ENCODE peak calls at places on chromosomes 13 and 19, in five cellular contexts. D, K, L, V and M are unnamed samples.

GRCh38 chr19:13795595-13796300 is 505 bp downstream of the ZSWIM4 start:
- DNase-seq in D (no peak), K (peak), L (no peak), V (no peak), M (no peak)

GRCh38 chr13:106038752-106039151 is 496.7 kb downstream of the EFNB2 start:
- DNase-seq in D (no peak), K (peak), L (no peak), V (peak), M (no peak)

GRCh38 chr13:44051923-44052322 is 172.2 kb downstream of the LACC1 start:
- DNase-seq in D (no peak), K (peak), L (no peak), V (peak), M (no peak)

GRCh38 chr13:57557979-57558529 is 73.5 kb upstream of the PCDH17 start:
- DNase-seq in D (no peak), K (peak), L (no peak), V (peak), M (no peak)

GRCh38 chr13:25059943-25060342 is 36.0 kb upstream of the PABPC3 start:
- DNase-seq in D (no peak), K (no peak), L (no peak), V (no peak), M (no peak)

GRCh38 chr19:48806518-48806817 is 4.4 kb downstream of the BCAT2 start:
- DNase-seq in D (no peak), K (no peak), L (no peak), V (peak), M (peak)

GRCh38 chr19:39212377-39212742 is 8.3 kb upstream of the SYCN start:
- DNase-seq in D (no peak), K (peak), L (no peak), V (no peak), M (peak)

GRCh38 chr13:46134961-46135522 is 30.2 kb upstream of the CPB2 start:
- DNase-seq in D (no peak), K (peak), L (no peak), V (peak), M (peak)

GRCh38 chr13:56528040-56528760 is 612.5 kb upstream of the PRR20A start:
- DNase-seq in D (no peak), K (no peak), L (no peak), V (no peak), M (no peak)

GRCh38 chr13:113425931-113426590 is 27.2 kb downstream of the ADPRHL1 start:
- DNase-seq in D (no peak), K (no peak), L (no peak), V (no peak), M (no peak)

GRCh38 chr13:95156208-95156607 is 145.0 kb downstream of the ABCC4 start:
- DNase-seq in D (no peak), K (peak), L (no peak), V (peak), M (no peak)
- TF ChIP-seq CTCF in D (peak), K (peak), L (no peak), V (peak), M (no peak)

GRCh38 chr19:317710-318508 is 26.7 kb downstream of the MIER2 start:
- DNase-seq in D (no peak), K (no peak), L (peak), V (no peak), M (no peak)
- TF ChIP-seq CTCF in D (no peak), K (peak), L (no peak), V (no peak), M (no peak)

GRCh38 chr13:92966900-92967299 is 259.7 kb upstream of the GPC6 start:
- DNase-seq in D (no peak), K (no peak), L (no peak), V (no peak), M (no peak)

GRCh38 chr13:92972751-92973150 is 253.9 kb upstream of the GPC6 start:
- DNase-seq in D (no peak), K (no peak), L (no peak), V (no peak), M (no peak)

GRCh38 chr13:92963029-92963428 is 263.6 kb upstream of the GPC6 start:
- DNase-seq in D (no peak), K (peak), L (no peak), V (peak), M (no peak)

GRCh38 chr13:92966341-92966740 is 260.3 kb upstream of the GPC6 start:
- DNase-seq in D (no peak), K (no peak), L (no peak), V (no peak), M (no peak)

GRCh38 chr13:92967923-92968322 is 258.7 kb upstream of the GPC6 start:
- DNase-seq in D (no peak), K (peak), L (no peak), V (peak), M (no peak)
- TF ChIP-seq CTCF in D (no peak), K (peak), L (no peak), V (peak), M (no peak)

GRCh38 chr13:27283906-27284523 is 13.4 kb downstream of the RASL11A start:
- DNase-seq in D (no peak), K (peak), L (no peak), V (no peak), M (no peak)
- TF ChIP-seq CTCF in D (peak), K (peak), L (no peak), V (peak), M (no peak)

GRCh38 chr13:39893808-39894207 is 238.3 kb downstream of the COG6 start:
- DNase-seq in D (no peak), K (no peak), L (no peak), V (no peak), M (no peak)
- TF ChIP-seq CTCF in D (no peak), K (no peak), L (no peak), V (no peak), M (no peak)

DNA sequence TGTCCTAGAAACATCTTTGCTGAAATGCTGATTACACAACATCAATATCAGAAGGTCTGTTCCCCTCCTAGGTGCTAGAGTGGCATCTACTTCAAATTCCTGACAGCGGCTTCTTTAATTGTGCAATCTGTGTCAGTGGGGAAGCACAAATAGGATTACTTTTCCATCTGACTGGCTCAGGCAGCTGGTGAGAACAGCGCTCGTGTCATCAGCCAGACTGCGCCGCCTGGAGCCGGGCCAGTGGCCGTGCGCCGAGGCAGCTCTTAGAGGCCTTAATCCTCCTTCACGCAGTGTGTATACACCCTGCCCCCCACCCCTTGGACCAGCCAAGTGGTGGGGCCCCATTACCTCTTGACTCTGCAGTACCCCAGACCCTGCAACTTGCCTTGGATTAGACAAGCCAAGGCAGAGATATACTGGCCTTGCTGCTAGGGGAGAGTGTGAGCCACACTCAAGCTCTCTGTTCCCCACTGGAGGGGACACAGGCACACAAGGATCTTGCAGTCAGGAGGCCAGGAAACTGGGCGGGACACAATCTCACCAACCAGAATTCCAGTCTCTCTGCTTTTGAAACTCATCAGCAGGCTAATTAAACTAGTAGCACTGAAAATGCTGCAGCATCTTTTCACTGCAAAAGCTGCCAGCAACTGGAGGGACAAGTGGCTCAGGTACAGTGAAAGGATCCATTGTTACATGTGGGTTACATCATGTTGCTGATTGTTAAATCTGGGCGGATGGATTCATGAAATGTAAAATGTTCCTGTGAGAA is 48.9 kb upstream of the EPHX3 start:
- DNase-seq in D (peak), K (peak), L (peak), V (peak), M (no peak)
- TF ChIP-seq CTCF in D (peak), K (peak), L (no peak), V (peak), M (no peak)